ENCODE peak calls at places on chromosomes 6 and 20, in five cellular contexts. N, D, R, H and T are unnamed samples.

GRCh38 chr6:4346659-4347333 is 211.4 kb upstream of the ECI2 start:
- DNase-seq in H (no peak), R (no peak), D (no peak), N (no peak), T (no peak)

GRCh38 chr6:13120483-13121482 is 207.6 kb downstream of the TBC1D7 start:
- DNase-seq in D (peak), H (no peak), N (no peak), R (no peak), T (no peak)

GRCh38 chr6:133191323-133191722 is 49.8 kb upstream of the EYA4 start:
- DNase-seq in D (no peak), H (no peak), N (no peak), R (no peak), T (no peak)

GRCh38 chr6:153568601-153569000 is 437.5 kb upstream of the RGS17 start:
- DNase-seq in R (no peak), H (no peak), N (peak), D (no peak), T (no peak)

GRCh38 chr6:41049548-41049947 is 3.5 kb upstream of the APOBEC2 start:
- DNase-seq in R (peak), H (no peak), D (no peak), N (no peak), T (no peak)

GRCh38 chr6:137728386-137729349 is 138.4 kb upstream of the TNFAIP3 start:
- DNase-seq in H (no peak), D (no peak), R (peak), N (peak), T (no peak)

GRCh38 chr20:54140927-54141566 is 32.7 kb downstream of the CYP24A1 start:
- DNase-seq in D (no peak), R (no peak), N (peak), H (no peak), T (no peak)

GRCh38 chr20:20939006-20939405 is 167.2 kb downstream of the LINC00237 start:
- DNase-seq in N (no peak), R (no peak), H (no peak), D (no peak), T (peak)

GRCh38 chr20:20926222-20926905 is 179.8 kb downstream of the LINC00237 start:
- DNase-seq in N (no peak), H (no peak), R (no peak), D (no peak), T (no peak)

GRCh38 chr6:37965964-37966676 is 146.6 kb downstream of the ZFAND3 start:
- DNase-seq in N (peak), D (no peak), R (no peak), H (no peak), T (no peak)

GRCh38 chr6:11766589-11767450 is 11.8 kb downstream of the ADTRP start:
- DNase-seq in D (no peak), R (peak), H (no peak), N (peak), T (no peak)

GRCh38 chr20:24303393-24303792 is 166.0 kb upstream of the SYNDIG1 start:
- DNase-seq in R (peak), N (peak), D (no peak), H (no peak), T (no peak)

GRCh38 chr6:17311595-17312311 is 30.6 kb downstream of the RBM24 start:
- DNase-seq in H (no peak), R (peak), D (no peak), N (peak), T (no peak)

GRCh38 chr6:7910298-7910653 is 312 bp downstream of the TXNDC5 start:
- DNase-seq in H (peak), N (no peak), R (no peak), D (no peak), T (peak)

GRCh38 chr20:21421601-21422236 is 24.4 kb upstream of the NKX2-4 start:
- DNase-seq in D (no peak), R (no peak), N (no peak), H (no peak), T (no peak)

GRCh38 chr6:35177586-35177985 is 36.2 kb upstream of the SCUBE3 start:
- DNase-seq in D (no peak), H (no peak), R (no peak), N (no peak), T (no peak)

GRCh38 chr20:24986436-24987015 is 6.0 kb downstream of the APMAP start:
- DNase-seq in H (no peak), N (no peak), R (no peak), D (no peak), T (no peak)

GRCh38 chr20:54254596-54254995 is 46.7 kb downstream of the PFDN4 start:
- DNase-seq in H (no peak), N (peak), D (no peak), R (no peak), T (no peak)

GRCh38 chr20:7113577-7114466 is 346.3 kb downstream of the BMP2 start:
- DNase-seq in H (no peak), N (peak), D (peak), R (peak), T (no peak)

GRCh38 chr20:38692436-38693411 is 31.6 kb upstream of the SLC32A1 start:
- DNase-seq in D (peak), H (no peak), R (peak), N (peak), T (no peak)

GRCh38 chr20:38747495-38748096 is 664 bp upstream of the ACTR5 start:
- DNase-seq in N (no peak), D (no peak), H (no peak), R (no peak), T (peak)

GRCh38 chr20:4664691-4665360 is 56.9 kb upstream of the PRND start:
- DNase-seq in H (no peak), N (no peak), D (no peak), R (no peak), T (no peak)

GRCh38 chr20:10185741-10186558 is 32.7 kb upstream of the SNAP25 start:
- DNase-seq in H (no peak), R (peak), D (no peak), N (peak), T (no peak)

GRCh38 chr20:13526551-13526950 is 112.2 kb downstream of the TASP1 start:
- DNase-seq in D (no peak), N (peak), H (no peak), R (no peak), T (no peak)

GRCh38 chr6:1619666-1620503 is 10.2 kb downstream of the FOXC1 start:
- DNase-seq in H (peak), R (no peak), D (no peak), N (no peak), T (no peak)

GRCh38 chr6:43347021-43347420 is 22.4 kb downstream of the ZNF318 start:
- DNase-seq in D (no peak), H (no peak), R (no peak), N (no peak), T (no peak)

GRCh38 chr6:165484178-165484889 is 174.9 kb upstream of the C6orf118 start:
- DNase-seq in D (no peak), N (no peak), R (no peak), H (no peak), T (no peak)

GRCh38 chr6:20948531-20948930 is 414.3 kb downstream of the CDKAL1 start:
- DNase-seq in N (no peak), H (no peak), D (no peak), R (no peak), T (no peak)

GRCh38 chr6:4781426-4781825 is 5.2 kb downstream of the CDYL start:
- DNase-seq in N (no peak), R (no peak), H (no peak), D (peak), T (no peak)

GRCh38 chr6:14126250-14126649 is 8.7 kb downstream of the CD83 start:
- DNase-seq in H (no peak), N (no peak), R (no peak), D (no peak), T (no peak)

GRCh38 chr6:14120556-14120955 is 3.0 kb downstream of the CD83 start:
- DNase-seq in D (no peak), H (no peak), R (no peak), N (peak), T (no peak)

GRCh38 chr6:14121936-14122344 is 4.4 kb downstream of the CD83 start:
- DNase-seq in N (no peak), H (no peak), R (no peak), D (peak), T (peak)

GRCh38 chr6:14125346-14125745 is 7.8 kb downstream of the CD83 start:
- DNase-seq in H (no peak), D (no peak), R (no peak), N (no peak), T (no peak)

GRCh38 chr6:14123331-14124105 is 5.9 kb downstream of the CD83 start:
- DNase-seq in R (no peak), H (no peak), N (no peak), D (no peak), T (peak)
- TF ChIP-seq CTCF in R (no peak), H (no peak), N (no peak), D (no peak), T (no peak)

GRCh38 chr6:36360241-36361054 is 23.8 kb upstream of the BNIP5 start:
- DNase-seq in N (peak), D (peak), R (peak), H (peak), T (peak)
- TF ChIP-seq CTCF in N (peak), D (peak), R (peak), H (no peak), T (peak)

DNA sequence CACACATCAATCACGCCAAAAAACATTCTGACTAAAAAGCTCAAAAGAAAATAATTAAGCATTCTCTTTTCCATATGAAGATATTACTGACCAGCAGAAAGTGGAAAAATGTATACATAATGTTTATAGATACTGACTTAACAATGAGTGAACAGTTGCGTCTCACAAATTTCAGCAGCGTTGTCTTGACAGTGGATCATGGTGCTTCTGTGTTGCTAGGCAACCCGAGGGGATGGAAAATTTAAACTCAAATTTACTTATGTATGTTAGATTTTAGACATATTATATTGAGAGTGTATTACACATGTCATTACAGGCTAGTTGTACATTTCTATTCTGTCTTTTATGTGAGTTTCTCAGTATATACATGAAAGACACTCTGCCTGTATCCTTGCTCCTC is 110.2 kb downstream of the LAMA2 start:
- DNase-seq in D (no peak), H (no peak), N (no peak), R (no peak), T (no peak)
- TF ChIP-seq CTCF in D (no peak), H (no peak), N (no peak), R (no peak), T (no peak)

GRCh38 chr6:96394727-96395126 is 126.9 kb upstream of the UFL1 start:
- DNase-seq in N (no peak), R (peak), H (no peak), D (no peak), T (no peak)
- TF ChIP-seq CTCF in N (no peak), R (peak), H (no peak), D (peak), T (no peak)

GRCh38 chr20:36463212-36464061 is 77.9 kb upstream of the MYL9 start:
- DNase-seq in R (no peak), H (no peak), N (no peak), D (peak), T (no peak)

GRCh38 chr20:36461600-36462439 is 79.5 kb upstream of the MYL9 start:
- DNase-seq in D (peak), N (peak), R (peak), H (peak), T (peak)

GRCh38 chr20:36462440-36463211 is 78.7 kb upstream of the MYL9 start:
- DNase-seq in H (peak), R (peak), D (peak), N (peak), T (no peak)

GRCh38 chr20:36465109-36466080 is 75.9 kb upstream of the MYL9 start:
- DNase-seq in R (peak), D (no peak), H (no peak), N (peak), T (no peak)

GRCh38 chr20:36460648-36461599 is 80.4 kb upstream of the MYL9 start:
- DNase-seq in R (peak), H (peak), D (peak), N (peak), T (peak)
- TF ChIP-seq CTCF in R (no peak), H (no peak), D (no peak), N (no peak), T (no peak)

DNA sequence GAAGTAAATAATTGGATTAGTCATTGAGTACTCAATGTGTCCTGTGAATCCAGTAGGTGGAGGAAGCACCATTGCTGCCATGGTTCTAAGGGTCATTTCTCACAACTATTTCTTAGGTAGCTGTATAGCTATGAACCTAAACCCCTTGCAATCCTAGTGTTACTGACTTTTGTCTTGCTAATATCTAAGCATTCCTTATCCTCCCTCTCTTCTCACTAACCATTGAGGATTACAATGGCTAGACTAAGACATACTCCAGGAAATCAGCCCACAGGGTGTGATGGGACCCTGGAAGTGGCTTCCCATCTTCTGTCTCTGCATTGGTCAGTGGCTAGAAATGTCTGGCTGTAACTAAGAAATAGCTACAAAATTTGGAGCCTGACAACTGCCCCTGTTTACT is 27.3 kb upstream of the FOXA2 start:
- DNase-seq in D (no peak), H (no peak), N (no peak), R (no peak), T (no peak)
- TF ChIP-seq CTCF in D (no peak), H (no peak), N (no peak), R (no peak), T (no peak)

GRCh38 chr6:100504786-100505737 is 40.3 kb upstream of the SIM1 start:
- DNase-seq in H (no peak), N (peak), R (peak), D (no peak), T (no peak)
- TF ChIP-seq CTCF in H (no peak), N (peak), R (no peak), D (no peak), T (no peak)